ENCODE peak calls at places on chromosomes 6 and 20, in four cellular contexts. One of them, this sample, is unnamed.

GRCh38 chr20:9576695-9577094 is 62.3 kb downstream of the LAMP5 start:
- DNase-seq in K562: no peak
- DNase-seq in H1: no peak
- DNase-seq in HepG2: no peak
- DNase-seq in this sample: no peak

GRCh38 chr6:134372603-134373281 is 54.8 kb upstream of the SGK1 start:
- DNase-seq in K562: no peak
- DNase-seq in H1: no peak
- DNase-seq in HepG2: no peak
- DNase-seq in this sample: no peak

GRCh38 chr20:44234566-44235317 is 12.4 kb upstream of the GDAP1L1 start:
- DNase-seq in K562: no peak
- DNase-seq in H1: no peak
- DNase-seq in HepG2: no peak
- DNase-seq in this sample: no peak

GRCh38 chr6:80003841-80004198 is 629 bp upstream of the TTK start:
- DNase-seq in K562: no peak
- DNase-seq in H1: no peak
- DNase-seq in HepG2: no peak
- DNase-seq in this sample: no peak

GRCh38 chr6:100346828-100347227 is 117.9 kb downstream of the SIM1 start:
- DNase-seq in K562: no peak
- DNase-seq in H1: no peak
- DNase-seq in HepG2: no peak
- DNase-seq in this sample: no peak

GRCh38 chr6:22457986-22458385 is 111.4 kb upstream of the HDGFL1 start:
- DNase-seq in K562: no peak
- DNase-seq in H1: no peak
- DNase-seq in HepG2: no peak
- DNase-seq in this sample: no peak

GRCh38 chr6:3749390-3749978 is 2.0 kb downstream of the PXDC1 start:
- DNase-seq in K562: peak
- DNase-seq in H1: no peak
- DNase-seq in HepG2: no peak
- DNase-seq in this sample: no peak

GRCh38 chr20:61690150-61690549 is 375.5 kb downstream of the TAF4 start:
- DNase-seq in K562: no peak
- DNase-seq in H1: no peak
- DNase-seq in HepG2: no peak
- DNase-seq in this sample: no peak

GRCh38 chr20:51953731-51954340 is 151.5 kb upstream of the SALL4 start:
- DNase-seq in K562: no peak
- DNase-seq in H1: no peak
- DNase-seq in HepG2: no peak
- DNase-seq in this sample: no peak

GRCh38 chr6:37483917-37484785 is 15.5 kb downstream of the CCDC167 start:
- DNase-seq in K562: peak
- DNase-seq in H1: peak
- DNase-seq in HepG2: peak
- DNase-seq in this sample: peak

GRCh38 chr6:41683460-41684310 is 45.4 kb downstream of the MDFI start:
- DNase-seq in K562: peak
- DNase-seq in H1: no peak
- DNase-seq in HepG2: peak
- DNase-seq in this sample: peak

GRCh38 chr6:113856571-113857564 is at the start of gene MARCKS:
- DNase-seq in K562: peak
- DNase-seq in H1: no peak
- DNase-seq in HepG2: peak
- DNase-seq in this sample: no peak

GRCh38 chr6:47188588-47189021 is 121.1 kb downstream of the TNFRSF21 start:
- DNase-seq in K562: no peak
- DNase-seq in H1: peak
- DNase-seq in HepG2: peak
- DNase-seq in this sample: no peak

GRCh38 chr6:47181681-47182080 is 128.0 kb downstream of the TNFRSF21 start:
- DNase-seq in K562: no peak
- DNase-seq in H1: no peak
- DNase-seq in HepG2: no peak
- DNase-seq in this sample: no peak

GRCh38 chr6:47182291-47182957 is 127.3 kb downstream of the TNFRSF21 start:
- DNase-seq in K562: no peak
- DNase-seq in H1: no peak
- DNase-seq in HepG2: no peak
- DNase-seq in this sample: no peak

GRCh38 chr6:47187883-47188587 is 121.7 kb downstream of the TNFRSF21 start:
- DNase-seq in K562: no peak
- DNase-seq in H1: no peak
- DNase-seq in HepG2: peak
- DNase-seq in this sample: no peak

GRCh38 chr6:47187108-47187507 is 122.6 kb downstream of the TNFRSF21 start:
- DNase-seq in K562: no peak
- DNase-seq in H1: no peak
- DNase-seq in HepG2: no peak
- DNase-seq in this sample: no peak
- TF ChIP-seq TAF1 in K562: no peak
- TF ChIP-seq TAF1 in H1: no peak
- TF ChIP-seq TAF1 in HepG2: no peak
- TF ChIP-seq TAF1 in this sample: no peak

DNA sequence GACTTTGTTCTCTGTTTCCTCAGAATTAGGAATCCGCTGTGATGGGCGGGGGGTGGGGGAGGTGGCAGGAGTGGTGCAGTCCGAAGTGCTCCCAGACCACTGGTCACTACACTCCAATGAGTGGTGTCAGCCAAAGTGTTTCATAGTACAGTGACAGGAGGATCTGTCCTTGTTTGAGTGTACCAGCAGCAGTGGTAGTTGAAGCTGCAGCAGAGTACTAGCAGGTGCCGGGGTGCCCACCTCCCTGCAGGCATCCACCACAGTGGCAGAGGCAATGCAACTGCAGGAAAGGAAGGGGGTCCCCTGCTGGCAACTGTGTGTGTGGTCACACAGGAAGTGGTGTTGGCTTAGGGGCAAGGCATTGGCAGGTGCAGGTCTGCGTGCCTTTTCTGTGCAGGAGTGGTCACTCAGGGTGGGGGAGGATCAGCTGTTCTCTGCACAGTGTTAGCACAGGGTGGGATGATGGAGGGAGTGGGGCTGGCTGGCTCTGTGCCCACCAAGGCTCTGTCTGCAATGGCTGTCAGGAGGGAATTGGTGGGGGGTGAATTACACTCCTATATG is 9.7 kb downstream of the HLA-DOB start:
- DNase-seq in K562: no peak
- DNase-seq in H1: no peak
- DNase-seq in HepG2: no peak
- DNase-seq in this sample: no peak
- TF ChIP-seq POLR2A in K562: no peak
- TF ChIP-seq POLR2A in H1: no peak
- TF ChIP-seq POLR2A in HepG2: no peak
- TF ChIP-seq POLR2A in this sample: no peak

GRCh38 chr6:122302077-122302476 is 97.4 kb upstream of the HSF2 start:
- DNase-seq in K562: no peak
- DNase-seq in H1: no peak
- DNase-seq in HepG2: no peak
- DNase-seq in this sample: no peak

GRCh38 chr6:122307577-122307976 is 91.9 kb upstream of the HSF2 start:
- DNase-seq in K562: no peak
- DNase-seq in H1: no peak
- DNase-seq in HepG2: no peak
- DNase-seq in this sample: no peak

DNA sequence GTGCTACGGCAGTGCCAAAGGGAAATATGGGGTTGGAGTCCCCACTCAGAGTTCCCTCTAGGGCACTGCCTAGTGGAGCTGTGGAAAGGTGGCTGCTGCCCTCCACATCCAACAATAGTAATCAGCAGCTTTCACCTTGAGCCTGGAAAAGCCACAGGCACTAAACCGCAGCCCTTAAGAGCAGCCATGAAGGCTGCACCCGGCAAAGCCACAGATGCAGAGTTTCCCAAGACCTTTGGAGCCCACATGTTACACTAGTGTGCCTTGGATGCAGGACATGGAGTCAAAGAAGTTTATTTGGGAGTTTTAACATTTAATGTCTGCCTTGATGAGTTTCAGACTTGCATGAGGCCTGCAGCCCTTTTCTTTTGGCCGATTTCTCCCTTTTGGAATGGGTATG is 91.4 kb upstream of the HSF2 start:
- DNase-seq in K562: no peak
- DNase-seq in H1: no peak
- DNase-seq in HepG2: no peak
- DNase-seq in this sample: no peak
- TF ChIP-seq TAF1 in K562: no peak
- TF ChIP-seq TAF1 in H1: no peak
- TF ChIP-seq TAF1 in HepG2: no peak
- TF ChIP-seq TAF1 in this sample: no peak

DNA sequence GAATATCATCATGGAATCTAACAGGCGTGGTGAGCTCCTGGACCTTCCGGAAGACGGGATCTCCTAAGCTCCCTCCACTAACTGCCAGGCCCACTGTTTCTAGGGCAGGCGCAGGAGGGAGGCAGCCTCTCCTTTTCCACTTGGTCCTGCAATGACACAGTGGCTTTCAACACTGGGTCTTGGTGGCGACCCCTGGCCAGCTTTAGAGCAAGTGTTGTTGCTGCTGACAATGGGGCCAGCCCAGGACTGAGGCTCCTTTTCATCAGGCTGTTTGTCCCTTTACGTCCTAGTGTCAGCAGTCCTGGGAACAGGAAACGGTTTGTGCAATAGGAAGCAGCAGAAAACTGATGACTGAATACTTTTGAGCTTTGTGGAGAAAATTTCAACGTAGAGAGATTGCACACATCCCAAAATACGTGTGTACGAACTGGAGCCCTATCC is 9.7 kb upstream of the QKI start:
- DNase-seq in K562: no peak
- DNase-seq in H1: no peak
- DNase-seq in HepG2: peak
- DNase-seq in this sample: no peak
- TF ChIP-seq POLR2A in K562: no peak
- TF ChIP-seq POLR2A in H1: no peak
- TF ChIP-seq POLR2A in HepG2: no peak
- TF ChIP-seq POLR2A in this sample: no peak

GRCh38 chr6:127462391-127462790 is 3.2 kb upstream of the KIAA0408 start:
- DNase-seq in K562: no peak
- DNase-seq in H1: no peak
- DNase-seq in HepG2: no peak
- DNase-seq in this sample: no peak
- TF ChIP-seq TAF1 in K562: no peak
- TF ChIP-seq TAF1 in H1: no peak
- TF ChIP-seq TAF1 in HepG2: no peak
- TF ChIP-seq TAF1 in this sample: no peak

GRCh38 chr20:37524221-37524700 is 3.2 kb downstream of the NNAT start:
- DNase-seq in K562: no peak
- DNase-seq in H1: no peak
- DNase-seq in HepG2: no peak
- DNase-seq in this sample: no peak
- TF ChIP-seq POLR2A in K562: no peak
- TF ChIP-seq POLR2A in H1: no peak
- TF ChIP-seq POLR2A in HepG2: no peak
- TF ChIP-seq POLR2A in this sample: no peak

GRCh38 chr6:104940881-104941693 is 15.8 kb upstream of the LIN28B start:
- DNase-seq in K562: peak
- DNase-seq in H1: no peak
- DNase-seq in HepG2: peak
- DNase-seq in this sample: peak
- TF ChIP-seq TAF1 in K562: no peak
- TF ChIP-seq TAF1 in H1: peak
- TF ChIP-seq TAF1 in HepG2: peak
- TF ChIP-seq TAF1 in this sample: no peak

GRCh38 chr20:50099565-50099991 is 13.4 kb downstream of the UBE2V1 start:
- DNase-seq in K562: no peak
- DNase-seq in H1: no peak
- DNase-seq in HepG2: no peak
- DNase-seq in this sample: no peak

GRCh38 chr20:50100552-50100951 is 12.4 kb downstream of the UBE2V1 start:
- DNase-seq in K562: no peak
- DNase-seq in H1: no peak
- DNase-seq in HepG2: no peak
- DNase-seq in this sample: no peak

GRCh38 chr20:50099121-50099520 is 13.8 kb downstream of the UBE2V1 start:
- DNase-seq in K562: no peak
- DNase-seq in H1: no peak
- DNase-seq in HepG2: no peak
- DNase-seq in this sample: no peak

GRCh38 chr20:50096237-50096636 is 16.7 kb downstream of the UBE2V1 start:
- DNase-seq in K562: no peak
- DNase-seq in H1: no peak
- DNase-seq in HepG2: no peak
- DNase-seq in this sample: no peak

GRCh38 chr20:50098259-50098658 is 14.7 kb downstream of the UBE2V1 start:
- DNase-seq in K562: no peak
- DNase-seq in H1: no peak
- DNase-seq in HepG2: no peak
- DNase-seq in this sample: no peak
- TF ChIP-seq POLR2A in K562: no peak
- TF ChIP-seq POLR2A in H1: no peak
- TF ChIP-seq POLR2A in HepG2: no peak
- TF ChIP-seq POLR2A in this sample: no peak

DNA sequence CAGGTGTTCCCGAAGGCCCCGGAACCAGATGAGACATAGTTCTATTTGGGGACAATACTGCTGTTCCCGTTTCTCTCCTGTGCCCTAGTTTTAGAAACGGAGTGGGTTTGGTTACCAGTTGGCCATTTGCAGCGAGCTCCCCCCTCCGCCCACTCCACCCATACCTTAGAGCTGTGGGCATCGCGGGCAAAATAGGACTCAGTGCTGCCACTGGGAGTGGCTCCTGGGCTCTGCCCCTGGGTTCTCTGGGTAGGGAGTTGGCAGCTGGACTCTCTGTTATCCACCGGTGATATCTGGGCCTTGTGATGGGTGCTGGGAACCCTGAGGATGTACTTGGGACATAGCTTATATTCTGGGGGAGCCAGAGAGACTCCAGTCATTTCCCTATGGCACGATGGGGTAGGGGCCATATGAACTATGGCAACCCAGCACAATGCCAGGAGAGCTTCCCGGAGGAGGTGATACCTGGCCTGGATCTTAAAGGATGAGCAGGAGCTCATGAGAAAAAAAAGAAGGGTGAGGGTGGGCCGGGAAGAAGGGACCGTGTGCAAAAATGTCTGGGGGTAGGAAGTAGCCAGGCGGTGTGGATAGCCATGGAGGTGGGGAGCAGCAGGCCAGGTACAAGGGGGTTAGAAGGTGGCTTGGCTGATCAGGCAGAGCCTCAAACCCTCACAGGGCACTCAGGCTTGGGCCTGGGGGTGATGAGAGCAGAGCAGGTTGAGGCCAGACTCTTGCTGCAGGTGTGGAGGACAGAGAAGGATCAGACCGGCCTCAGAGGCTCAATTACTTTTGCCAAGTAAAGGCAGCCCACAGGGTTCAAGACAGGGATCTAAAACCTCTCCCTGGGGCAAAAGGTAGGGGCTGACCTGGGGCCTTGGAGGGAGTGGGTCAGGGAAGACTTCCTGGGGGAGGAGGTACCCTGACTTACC is 9.6 kb downstream of the SRC start:
- DNase-seq in K562: no peak
- DNase-seq in H1: no peak
- DNase-seq in HepG2: no peak
- DNase-seq in this sample: no peak
- TF ChIP-seq TAF1 in K562: no peak
- TF ChIP-seq TAF1 in H1: no peak
- TF ChIP-seq TAF1 in HepG2: no peak
- TF ChIP-seq TAF1 in this sample: no peak

This sample was measured in GM12891.